ENCODE peak calls at places on chromosomes 13 and 19, in five cellular contexts. F is stomach, H is transverse colon, P is breast epithelium, D is GM23338. V is an unnamed sample.

GRCh38 chr13:27182844-27183497 is 11.4 kb upstream of the USP12 start:
- DNase-seq in F (peak), H (no peak), D (no peak), P (peak), V (no peak)

GRCh38 chr13:20411638-20412342 is 113.9 kb downstream of the CRYL1 start:
- DNase-seq in P (peak), F (no peak), H (no peak), D (no peak), V (no peak)

GRCh38 chr13:92175330-92175729 is 776.9 kb downstream of the GPC5 start:
- DNase-seq in P (no peak), F (no peak), H (no peak), D (peak), V (no peak)

GRCh38 chr13:35672611-35673010 is 196.1 kb upstream of the MAB21L1 start:
- DNase-seq in P (no peak), H (no peak), D (no peak), F (no peak), V (no peak)

GRCh38 chr13:49436890-49437289 is 7.0 kb downstream of the CAB39L start:
- DNase-seq in F (no peak), P (no peak), H (no peak), D (no peak), V (no peak)

GRCh38 chr19:36169084-36169760 is 17.0 kb upstream of the COX7A1 start:
- DNase-seq in F (peak), D (peak), H (peak), P (no peak), V (no peak)

GRCh38 chr19:49395581-49396407 is 7.7 kb downstream of the KASH5 start:
- DNase-seq in P (no peak), D (no peak), F (no peak), H (no peak), V (no peak)

GRCh38 chr19:3981373-3981735 is 3.9 kb downstream of the EEF2 start:
- DNase-seq in H (no peak), F (no peak), D (no peak), P (no peak), V (no peak)

GRCh38 chr19:48991011-48991609 is 2.0 kb downstream of the GYS1 start:
- DNase-seq in D (no peak), F (no peak), H (no peak), P (no peak), V (no peak)

GRCh38 chr19:16462757-16463250 is 9.0 kb downstream of the EPS15L1 start:
- DNase-seq in H (peak), F (peak), D (no peak), P (no peak), V (no peak)

GRCh38 chr13:48393698-48394085 is 19.2 kb downstream of the LPAR6 start:
- DNase-seq in F (no peak), P (no peak), D (no peak), H (no peak), V (no peak)

GRCh38 chr13:37640499-37640898 is 41.9 kb upstream of the POSTN start:
- DNase-seq in D (peak), P (no peak), H (no peak), F (no peak), V (no peak)

GRCh38 chr19:5321851-5322681 is 18.5 kb downstream of the PTPRS start:
- DNase-seq in H (peak), D (peak), F (no peak), P (no peak), V (no peak)

GRCh38 chr13:77751513-77752456 is 54.3 kb downstream of the SLAIN1 start:
- DNase-seq in F (no peak), H (no peak), P (no peak), D (peak), V (no peak)

GRCh38 chr13:21965095-21965494 is 294.2 kb downstream of the FGF9 start:
- DNase-seq in F (no peak), D (no peak), P (no peak), H (no peak), V (no peak)

GRCh38 chr13:90281709-90282108 is 1065.8 kb upstream of the MIR17HG start:
- DNase-seq in P (no peak), H (no peak), D (no peak), F (no peak), V (no peak)

GRCh38 chr19:47274891-47275865 is 493 bp downstream of the INAFM1 start:
- DNase-seq in P (no peak), D (peak), F (no peak), H (peak), V (peak)

GRCh38 chr13:110331362-110331761 is 24.3 kb downstream of the COL4A2 start:
- DNase-seq in H (no peak), D (no peak), F (no peak), P (peak), V (no peak)

GRCh38 chr13:111115841-111116500 is 861 bp downstream of the ARHGEF7 start:
- DNase-seq in H (peak), P (no peak), D (peak), F (no peak), V (peak)

GRCh38 chr19:1558552-1558951 is 9.6 kb downstream of the MEX3D start:
- DNase-seq in F (no peak), H (no peak), D (no peak), P (no peak), V (no peak)

GRCh38 chr13:44404261-44405139 is 30.9 kb downstream of the SERP2 start:
- DNase-seq in H (peak), P (peak), D (peak), F (peak), V (no peak)

GRCh38 chr19:3769494-3769893 is 2.5 kb downstream of the RAX2 start:
- DNase-seq in D (no peak), F (no peak), P (no peak), H (no peak), V (no peak)

GRCh38 chr19:543912-544608 is at the start of gene GZMM:
- DNase-seq in H (peak), F (no peak), P (no peak), D (no peak), V (no peak)

GRCh38 chr13:79349011-79349410 is 57.0 kb downstream of the RBM26 start:
- DNase-seq in P (no peak), D (no peak), H (no peak), F (no peak), V (no peak)

GRCh38 chr13:99135591-99135990 is 65.1 kb upstream of the UBAC2 start:
- DNase-seq in P (no peak), F (no peak), D (no peak), H (no peak), V (no peak)

GRCh38 chr19:6667114-6667627 is 2.8 kb downstream of the TNFSF14 start:
- DNase-seq in P (no peak), D (no peak), H (no peak), F (no peak), V (no peak)

GRCh38 chr13:90098580-90098979 is 1248.9 kb upstream of the MIR17HG start:
- DNase-seq in P (no peak), F (no peak), D (no peak), H (no peak), V (no peak)

GRCh38 chr13:38686635-38687245 is at the start of gene FREM2:
- DNase-seq in F (peak), D (peak), P (no peak), H (peak), V (no peak)

GRCh38 chr13:38687246-38688229 is 661 bp downstream of the FREM2 start:
- DNase-seq in D (peak), F (no peak), P (no peak), H (no peak), V (no peak)

GRCh38 chr13:38688674-38689073 is 1.8 kb downstream of the FREM2 start:
- DNase-seq in F (no peak), D (no peak), H (no peak), P (no peak), V (no peak)

GRCh38 chr13:38684714-38685113 is 2.2 kb upstream of the FREM2 start:
- DNase-seq in F (no peak), P (no peak), H (no peak), D (no peak), V (no peak)

DNA sequence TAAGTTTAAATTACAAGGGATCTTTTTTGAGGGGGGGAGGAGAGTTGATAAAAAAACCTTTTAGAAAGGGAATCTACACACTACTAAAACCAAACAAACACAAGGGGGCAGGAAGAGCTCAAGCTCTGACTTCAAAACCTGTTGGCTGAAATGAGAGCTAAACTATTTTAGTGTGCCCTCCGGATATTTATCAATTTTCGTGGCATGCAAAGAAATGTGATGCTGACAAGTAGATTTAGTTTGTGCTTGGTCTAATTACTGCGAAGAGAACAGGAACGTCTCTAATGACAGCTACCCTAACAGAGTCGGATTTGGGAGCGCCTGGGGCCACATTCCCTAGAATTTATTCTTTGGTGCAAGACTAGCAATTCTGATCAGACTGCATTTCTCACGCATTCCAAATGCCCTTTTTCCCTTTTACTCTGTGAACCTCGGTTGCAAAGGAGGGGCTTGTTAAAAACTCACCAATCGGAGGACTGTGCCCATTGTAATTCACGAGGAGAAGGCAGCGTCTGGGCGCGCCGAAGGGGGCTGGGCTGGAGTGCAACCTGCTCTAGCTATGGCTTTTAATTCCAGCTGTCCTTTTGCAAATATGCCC is 804 bp upstream of the FREM2 start:
- DNase-seq in P (no peak), D (peak), H (no peak), F (no peak), V (no peak)
- TF ChIP-seq CTCF in P (peak), D (peak), H (peak), F (no peak), V (no peak)

GRCh38 chr19:10388957-10389356 is 8.6 kb upstream of the TYK2 start:
- DNase-seq in P (peak), D (peak), F (peak), H (peak), V (peak)
- TF ChIP-seq POLR2AphosphoS5 in P (no peak), D (no peak), F (no peak), H (peak), V (no peak)

GRCh38 chr19:14149509-14149994 is 13.2 kb upstream of the ASF1B start:
- DNase-seq in D (peak), F (peak), H (peak), P (peak), V (peak)
- H3K27ac ChIP-seq in D (peak), F (peak), H (peak), P (peak), V (peak)

GRCh38 chr19:8116437-8117293 is 32.7 kb downstream of the FBN3 start:
- DNase-seq in F (no peak), P (no peak), D (no peak), H (no peak), V (no peak)
- TF ChIP-seq CTCF in F (no peak), P (no peak), D (no peak), H (no peak), V (no peak)

V was measured in suprapubic skin.